ENCODE peak calls at places on chromosomes 16 and 17, in ten cellular contexts. J is uterus, M is tibial nerve, C is endothelial cell of umbilical vein, I is prostate gland, F is HCT116, O is breast epithelium, R is IMR-90, S is ovary, G is body of pancreas. U is an unnamed sample.

GRCh38 chr16:48958681-48959080 is 323.0 kb downstream of the CBLN1 start:
- DNase-seq in J (no peak), M (no peak), C (no peak), I (no peak), F (no peak), O (no peak), R (peak), S (no peak), G (no peak), U (no peak)

GRCh38 chr16:56787185-56787584 is 57.3 kb downstream of the NUP93 start:
- DNase-seq in J (no peak), M (no peak), C (no peak), I (no peak), F (no peak), O (no peak), R (no peak), S (no peak), G (no peak), U (no peak)

GRCh38 chr17:688100-688989 is 26.3 kb downstream of the VPS53 start:
- DNase-seq in J (no peak), M (peak), C (peak), I (no peak), F (no peak), O (no peak), R (peak), S (no peak), G (no peak), U (no peak)

GRCh38 chr16:69438465-69438864 is 14.0 kb downstream of the CYB5B start:
- DNase-seq in J (no peak), M (no peak), C (no peak), I (no peak), F (no peak), O (no peak), R (no peak), S (no peak), G (no peak), U (no peak)

GRCh38 chr17:75814900-75815373 is 29.3 kb downstream of the UNC13D start:
- DNase-seq in J (no peak), M (no peak), C (peak), I (no peak), F (no peak), O (no peak), R (peak), S (peak), G (no peak), U (no peak)

GRCh38 chr17:4594406-4595349 is 10.3 kb downstream of the SMTNL2 start:
- DNase-seq in J (no peak), M (no peak), C (no peak), I (no peak), F (no peak), O (no peak), R (no peak), S (no peak), G (peak), U (peak)

GRCh38 chr17:55391244-55391757 is 30.3 kb downstream of the MMD start:
- DNase-seq in J (no peak), M (no peak), C (no peak), I (no peak), F (no peak), O (no peak), R (no peak), S (no peak), G (no peak), U (no peak)

GRCh38 chr16:12729448-12729847 is 74.2 kb downstream of the CPPED1 start:
- DNase-seq in J (no peak), M (no peak), C (peak), I (no peak), F (no peak), O (no peak), R (peak), S (no peak), G (no peak), U (no peak)

GRCh38 chr16:82037666-82038065 is 2.6 kb downstream of the HSD17B2 start:
- DNase-seq in J (no peak), M (no peak), C (peak), I (no peak), F (no peak), O (no peak), R (peak), S (no peak), G (no peak), U (no peak)

GRCh38 chr17:1229354-1229890 is 40.8 kb upstream of the BHLHA9 start:
- DNase-seq in J (peak), M (peak), C (no peak), I (no peak), F (no peak), O (peak), R (no peak), S (peak), G (peak), U (peak)

GRCh38 chr17:48240562-48241130 is 133.1 kb downstream of the SNX11 start:
- DNase-seq in J (no peak), M (no peak), C (peak), I (no peak), F (peak), O (no peak), R (peak), S (no peak), G (no peak), U (no peak)

GRCh38 chr17:78961571-78961970 is 18.2 kb downstream of the LGALS3BP start:
- DNase-seq in J (no peak), M (no peak), C (no peak), I (no peak), F (no peak), O (no peak), R (no peak), S (no peak), G (no peak), U (no peak)

GRCh38 chr16:14300631-14301149 is 229.6 kb downstream of the MRTFB start:
- DNase-seq in J (peak), M (peak), C (peak), I (peak), F (peak), O (peak), R (peak), S (peak), G (peak), U (peak)

GRCh38 chr16:660459-661183 is 7.3 kb upstream of the RHOT2 start:
- DNase-seq in J (peak), M (peak), C (peak), I (peak), F (peak), O (peak), R (peak), S (peak), G (peak), U (peak)

GRCh38 chr16:50279142-50279865 is 13.0 kb downstream of the ADCY7 start:
- DNase-seq in J (no peak), M (peak), C (no peak), I (no peak), F (no peak), O (peak), R (no peak), S (no peak), G (peak), U (peak)

GRCh38 chr17:27315322-27315721 is 21.4 kb downstream of the WSB1 start:
- DNase-seq in J (peak), M (peak), C (no peak), I (peak), F (no peak), O (peak), R (peak), S (peak), G (peak), U (peak)

GRCh38 chr16:59611556-59611955 is 877.4 kb upstream of the GOT2 start:
- DNase-seq in J (no peak), M (no peak), C (no peak), I (no peak), F (no peak), O (no peak), R (peak), S (no peak), G (no peak), U (no peak)

GRCh38 chr17:19742495-19742894 is 5.6 kb downstream of the ALDH3A1 start:
- DNase-seq in J (no peak), M (no peak), C (no peak), I (no peak), F (no peak), O (no peak), R (no peak), S (no peak), G (no peak), U (no peak)

GRCh38 chr17:80727409-80727755 is 182.7 kb downstream of the RPTOR start:
- DNase-seq in J (no peak), M (no peak), C (no peak), I (no peak), F (no peak), O (no peak), R (no peak), S (no peak), G (no peak), U (no peak)

GRCh38 chr17:48995871-48996695 is 1.1 kb upstream of the IGF2BP1 start:
- DNase-seq in J (no peak), M (no peak), C (peak), I (no peak), F (no peak), O (no peak), R (no peak), S (no peak), G (no peak), U (no peak)

GRCh38 chr17:73261952-73262675 is 434 bp upstream of the CPSF4L start:
- DNase-seq in J (no peak), M (no peak), C (no peak), I (peak), F (no peak), O (peak), R (no peak), S (no peak), G (peak), U (peak)

GRCh38 chr17:4004517-4005295 is 40.5 kb upstream of the ATP2A3 start:
- DNase-seq in J (peak), M (no peak), C (peak), I (peak), F (peak), O (no peak), R (no peak), S (peak), G (peak), U (peak)

GRCh38 chr17:28950752-28951427 is 428 bp downstream of the PHF12 start:
- DNase-seq in J (no peak), M (no peak), C (no peak), I (peak), F (no peak), O (no peak), R (no peak), S (no peak), G (no peak), U (no peak)

GRCh38 chr17:82246365-82247174 is 17.7 kb downstream of the SLC16A3 start:
- DNase-seq in J (peak), M (no peak), C (peak), I (no peak), F (no peak), O (peak), R (peak), S (peak), G (no peak), U (peak)

GRCh38 chr17:56832446-56832845 is 1.3 kb downstream of the C17orf67 start:
- DNase-seq in J (no peak), M (no peak), C (no peak), I (no peak), F (no peak), O (no peak), R (no peak), S (no peak), G (no peak), U (no peak)

GRCh38 chr17:80758793-80759673 is 214.4 kb downstream of the RPTOR start:
- DNase-seq in J (peak), M (no peak), C (no peak), I (no peak), F (no peak), O (no peak), R (peak), S (no peak), G (no peak), U (no peak)

GRCh38 chr17:8353736-8354135 is 14.1 kb downstream of the ODF4 start:
- DNase-seq in J (no peak), M (no peak), C (no peak), I (no peak), F (no peak), O (no peak), R (no peak), S (no peak), G (no peak), U (no peak)
- H3K27ac ChIP-seq in J (no peak), M (no peak), C (no peak), I (no peak), F (no peak), O (no peak), R (no peak), S (no peak), G (no peak), U (no peak)

DNA sequence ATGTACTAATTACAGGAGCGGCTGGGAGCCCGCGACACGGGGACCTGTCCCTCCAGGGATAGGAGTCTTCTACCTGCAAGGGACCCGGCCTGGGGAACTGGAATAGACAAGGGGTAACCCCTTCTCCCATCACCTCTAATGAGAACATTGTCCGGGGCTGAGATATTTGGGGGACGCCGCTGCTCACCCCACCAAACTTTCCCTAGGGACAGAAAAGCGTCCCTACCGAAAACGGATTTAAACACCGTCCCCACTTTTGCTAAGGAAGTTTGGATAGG is 3.4 kb upstream of the SOX9 start:
- DNase-seq in J (no peak), M (no peak), C (no peak), I (no peak), F (no peak), O (no peak), R (no peak), S (no peak), G (no peak), U (no peak)
- H3K4me3 ChIP-seq in J (no peak), M (peak), C (no peak), I (no peak), F (no peak), O (peak), R (peak), S (no peak), G (no peak), U (peak)

DNA sequence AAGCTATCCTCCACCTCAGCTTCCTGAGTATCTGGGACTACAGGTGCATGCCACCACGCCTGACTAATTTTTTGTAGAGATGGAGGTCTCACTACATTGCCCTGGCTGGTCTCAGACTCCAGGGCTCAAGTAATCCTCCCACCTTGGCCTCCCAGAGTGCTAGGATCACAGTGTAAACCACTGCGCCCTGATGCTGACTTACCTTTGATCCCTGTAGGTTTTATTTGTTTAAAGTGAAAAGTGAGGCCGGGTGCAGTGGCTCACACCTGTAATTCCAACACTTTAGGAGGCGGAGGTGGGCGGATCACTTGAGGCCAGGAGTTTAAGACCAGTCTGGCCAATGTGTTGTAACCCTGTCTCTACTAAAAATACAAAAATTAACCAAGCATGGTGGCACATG is 8.7 kb downstream of the PSKH1 start:
- DNase-seq in J (no peak), M (no peak), C (no peak), I (no peak), F (no peak), O (no peak), R (no peak), S (no peak), G (no peak), U (no peak)
- TF ChIP-seq POLR2A in J (no peak), M (no peak), C (no peak), I (no peak), F (no peak), O (no peak), R (no peak), S (no peak), G (no peak), U (no peak)

GRCh38 chr16:27639588-27640276 is 89.8 kb downstream of the KATNIP start:
- DNase-seq in J (no peak), M (peak), C (peak), I (peak), F (peak), O (no peak), R (peak), S (no peak), G (peak), U (no peak)
- H3K27ac ChIP-seq in J (no peak), M (no peak), C (no peak), I (no peak), F (no peak), O (no peak), R (no peak), S (no peak), G (no peak), U (no peak)

DNA sequence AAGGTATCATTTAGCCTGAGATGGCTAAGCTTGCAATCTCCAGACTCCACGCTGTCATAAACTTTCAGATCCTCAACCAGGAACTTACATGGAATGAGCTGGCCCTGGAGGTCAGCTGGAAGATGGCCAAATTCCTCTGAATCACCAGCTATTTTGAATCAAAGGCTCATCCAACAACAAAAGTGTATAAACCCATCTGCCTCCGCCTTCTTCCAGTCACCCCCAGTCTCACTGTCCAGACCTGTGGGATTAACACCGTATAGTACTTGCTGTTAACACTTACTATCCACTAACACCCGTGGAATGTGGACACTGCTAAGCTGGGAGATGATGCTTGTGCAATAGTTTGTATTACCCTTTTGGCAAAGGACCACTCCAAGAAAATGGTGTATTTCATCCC is 1.9 kb upstream of the LCMT1 start:
- DNase-seq in J (no peak), M (peak), C (peak), I (no peak), F (peak), O (peak), R (peak), S (peak), G (peak), U (no peak)
- H3K4me3 ChIP-seq in J (no peak), M (no peak), C (no peak), I (no peak), F (peak), O (no peak), R (no peak), S (no peak), G (no peak), U (no peak)

DNA sequence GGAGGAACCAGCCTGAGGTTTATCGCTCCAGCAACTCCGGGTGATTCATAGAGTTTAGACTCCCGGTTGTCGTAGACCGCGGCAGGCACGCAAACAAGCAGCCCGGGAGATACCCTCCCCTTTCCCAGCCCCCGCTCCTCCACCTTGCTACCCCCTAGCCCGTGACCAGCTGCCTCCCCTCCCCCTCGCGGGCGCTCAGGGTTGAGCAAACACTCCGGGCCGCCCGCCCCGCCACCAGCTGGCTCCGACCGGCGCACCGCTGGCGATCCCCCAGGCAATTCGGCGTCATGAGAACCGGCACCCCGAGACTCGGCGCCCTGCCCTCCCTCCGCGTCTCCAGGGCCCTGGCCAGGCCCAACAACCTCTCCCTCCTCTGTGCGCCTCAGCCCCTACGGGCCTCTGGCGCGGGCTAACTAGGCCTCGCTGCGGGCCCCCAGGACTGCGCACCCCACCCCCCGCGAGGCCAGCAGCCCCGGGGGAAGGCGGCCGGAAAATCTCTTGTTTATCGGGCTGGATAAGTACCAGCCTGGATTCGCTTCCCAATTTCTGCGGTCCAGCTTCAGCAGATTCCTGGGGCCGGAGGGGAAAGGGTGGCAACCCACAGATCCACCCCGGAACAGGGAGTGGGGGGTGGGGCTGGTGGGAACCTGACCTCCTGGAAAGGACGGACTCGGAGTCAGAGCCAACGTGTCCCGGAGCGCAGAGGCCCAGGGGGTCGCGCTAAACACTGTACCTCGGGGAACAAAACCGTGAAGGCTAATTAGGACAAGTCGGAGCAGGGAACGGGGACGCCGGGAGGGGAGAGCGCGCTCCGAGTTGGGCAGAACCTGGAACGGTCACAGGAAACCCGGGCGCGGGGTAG is 951 bp upstream of the GPRC5C start:
- DNase-seq in J (peak), M (peak), C (no peak), I (peak), F (peak), O (peak), R (peak), S (peak), G (peak), U (peak)
- TF ChIP-seq POLR2A in J (peak), M (peak), C (no peak), I (peak), F (no peak), O (no peak), R (no peak), S (peak), G (peak), U (no peak)

GRCh38 chr16:54176376-54176901 is 110.1 kb downstream of the IRX3 start:
- DNase-seq in J (no peak), M (no peak), C (no peak), I (no peak), F (no peak), O (peak), R (no peak), S (no peak), G (peak), U (peak)

GRCh38 chr16:54175552-54176375 is 110.8 kb downstream of the IRX3 start:
- DNase-seq in J (no peak), M (no peak), C (no peak), I (no peak), F (no peak), O (peak), R (no peak), S (no peak), G (peak), U (no peak)

GRCh38 chr16:54177857-54178490 is 108.6 kb downstream of the IRX3 start:
- DNase-seq in J (no peak), M (no peak), C (no peak), I (no peak), F (no peak), O (no peak), R (no peak), S (no peak), G (no peak), U (no peak)

GRCh38 chr16:54178491-54178976 is 108.1 kb downstream of the IRX3 start:
- DNase-seq in J (no peak), M (no peak), C (no peak), I (no peak), F (no peak), O (no peak), R (no peak), S (no peak), G (peak), U (no peak)

DNA sequence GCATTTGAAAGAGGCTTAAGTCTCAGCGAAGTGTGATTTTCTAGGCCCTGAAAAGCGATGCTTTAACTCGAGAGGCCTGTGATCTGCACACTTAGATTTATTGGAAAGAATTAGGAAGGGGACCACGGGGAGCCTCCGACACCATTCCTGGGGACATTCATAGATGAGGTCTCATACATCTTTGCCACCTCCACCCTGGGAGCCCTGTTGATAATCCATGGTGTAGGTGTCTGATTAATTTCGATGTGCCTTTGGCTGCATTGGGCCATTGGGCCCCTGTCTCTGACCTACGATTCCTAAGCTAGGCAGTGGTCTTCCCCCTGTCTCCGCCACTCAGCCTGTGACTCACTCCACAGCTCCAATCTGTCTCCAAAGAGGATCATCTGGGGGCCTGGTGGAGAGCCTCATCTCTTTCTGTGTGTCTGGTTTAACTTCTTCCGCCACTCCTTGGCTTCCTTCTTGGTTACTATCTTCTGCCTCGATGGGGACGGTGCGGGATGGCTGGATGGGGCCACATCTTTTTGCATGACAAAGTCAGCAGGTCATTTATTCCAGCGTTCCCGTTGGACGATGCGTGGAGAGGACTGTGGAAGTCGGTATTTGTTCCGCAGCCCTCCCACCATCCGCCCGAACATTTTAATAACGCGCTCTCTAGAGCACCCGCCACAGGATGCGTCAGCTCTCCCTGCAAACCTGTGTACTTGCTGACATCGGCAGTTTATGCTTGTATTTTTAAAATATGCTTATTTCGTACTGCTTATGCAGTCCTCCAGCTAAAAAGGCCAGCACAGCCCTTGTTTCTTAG is 109.3 kb downstream of the IRX3 start:
- DNase-seq in J (no peak), M (no peak), C (no peak), I (no peak), F (no peak), O (no peak), R (no peak), S (no peak), G (no peak), U (no peak)
- H3K27ac ChIP-seq in J (no peak), M (no peak), C (no peak), I (no peak), F (no peak), O (peak), R (no peak), S (no peak), G (no peak), U (no peak)

U was measured in stomach.